ENCODE peak calls at places on chromosomes 4 and X, in four cellular contexts. I, C, Q and R are unnamed samples.

GRCh38 chrX:57821703-57822375 is 88.4 kb downstream of the ZXDA start:
- DNase-seq in I (peak), C (peak), Q (peak), R (peak)

GRCh38 chrX:109782994-109783711 is 50.1 kb upstream of the ACSL4 start:
- DNase-seq in I (no peak), C (no peak), Q (no peak), R (no peak)

GRCh38 chrX:154507673-154508072 is 8.4 kb downstream of the FAM3A start:
- DNase-seq in I (no peak), C (no peak), Q (no peak), R (no peak)

GRCh38 chrX:19709812-19710518 is 177.4 kb downstream of the SH3KBP1 start:
- DNase-seq in I (no peak), C (peak), Q (peak), R (peak)

GRCh38 chrX:24777660-24778059 is 83.9 kb downstream of the POLA1 start:
- DNase-seq in I (no peak), C (no peak), Q (no peak), R (no peak)

GRCh38 chrX:136147320-136147901 is at the start of gene FHL1:
- DNase-seq in I (peak), C (no peak), Q (peak), R (peak)

GRCh38 chr4:17687237-17687857 is 72.9 kb downstream of the MED28 start:
- DNase-seq in I (no peak), C (no peak), Q (no peak), R (no peak)

GRCh38 chr4:184216436-184217004 is 1.2 kb downstream of the ENPP6 start:
- DNase-seq in I (peak), C (no peak), Q (no peak), R (no peak)

GRCh38 chr4:3369781-3370660 is 71.7 kb upstream of the HGFAC start:
- DNase-seq in I (peak), C (no peak), Q (peak), R (peak)

GRCh38 chr4:75698162-75698962 is 25.2 kb upstream of the G3BP2 start:
- DNase-seq in I (no peak), C (no peak), Q (no peak), R (no peak)

GRCh38 chr4:127788517-127788916 is 6.4 kb downstream of the HSPA4L start:
- DNase-seq in I (peak), C (no peak), Q (no peak), R (no peak)

GRCh38 chrX:79367907-79368306 is 773 bp upstream of the ITM2A start:
- DNase-seq in I (no peak), C (no peak), Q (no peak), R (no peak)